ENCODE peak calls at places on chromosome 19, in ten cellular contexts. T is thoracic aorta, V is body of pancreas, L is uterus, B is breast epithelium, Y is heart left ventricle, O is left lung, J is adrenal gland, W is PC-3, M is astrocyte. X is an unnamed sample.

GRCh38 chr19:6056801-6057650 is 53.3 kb downstream of the RFX2 start:
- DNase-seq in T (peak; percentile 84), V (peak; percentile 50), L (peak; percentile 91), B (peak; percentile 90), Y (peak; percentile 70), O (peak; percentile 82), J (peak; percentile 74), W (peak; percentile 84), M (peak; percentile 93), X (peak; percentile 95)

GRCh38 chr19:13459351-13459750 is 46.9 kb downstream of the CACNA1A start:
- DNase-seq in T (no peak), V (no peak), L (no peak), B (no peak), Y (no peak), O (no peak), J (no peak), W (no peak), M (no peak), X (no peak)

GRCh38 chr19:15195381-15195964 is 5.3 kb downstream of the NOTCH3 start:
- DNase-seq in T (peak; percentile 59), V (peak; percentile 75), L (peak; percentile 53), B (peak; percentile 69), Y (peak; percentile 64), O (peak; percentile 78), J (no peak), W (peak; percentile 82), M (peak; percentile 42), X (peak; percentile 81)

GRCh38 chr19:48539503-48540096 is 12.4 kb upstream of the SULT2B1 start:
- DNase-seq in T (no peak), V (peak; percentile 35), L (no peak), B (no peak), Y (peak; percentile 16), O (no peak), J (no peak), W (peak; percentile 84), M (peak; percentile 51), X (peak; percentile 65)

GRCh38 chr19:38394488-38394887 is 6.0 kb downstream of the SPRED3 start:
- DNase-seq in T (no peak), V (no peak), L (no peak), B (no peak), Y (no peak), O (no peak), J (no peak), W (no peak), M (no peak), X (peak; percentile 59)

GRCh38 chr19:16381756-16382401 is 57.3 kb downstream of the KLF2 start:
- DNase-seq in T (peak; percentile 90), V (peak; percentile 62), L (peak; percentile 90), B (peak; percentile 39), Y (peak; percentile 90), O (no peak), J (no peak), W (no peak), M (no peak), X (peak; percentile 86)

GRCh38 chr19:6018786-6019185 is 40.8 kb upstream of the RANBP3 start:
- DNase-seq in T (no peak), V (no peak), L (no peak), B (no peak), Y (no peak), O (peak; percentile 27), J (no peak), W (no peak), M (no peak), X (peak; percentile 39)

GRCh38 chr19:33550741-33551140 is 29.1 kb upstream of the PEPD start:
- DNase-seq in T (no peak), V (no peak), L (no peak), B (no peak), Y (no peak), O (no peak), J (no peak), W (no peak), M (no peak), X (no peak)

GRCh38 chr19:35022460-35022859 is 7.8 kb upstream of the SCN1B start:
- DNase-seq in T (no peak), V (no peak), L (no peak), B (no peak), Y (no peak), O (no peak), J (no peak), W (no peak), M (no peak), X (no peak)

GRCh38 chr19:35021596-35021995 is 8.7 kb upstream of the SCN1B start:
- DNase-seq in T (no peak), V (no peak), L (no peak), B (no peak), Y (no peak), O (no peak), J (no peak), W (no peak), M (no peak), X (no peak)

GRCh38 chr19:35024095-35024494 is 6.2 kb upstream of the SCN1B start:
- DNase-seq in T (no peak), V (no peak), L (no peak), B (no peak), Y (no peak), O (no peak), J (no peak), W (no peak), M (no peak), X (no peak)

GRCh38 chr19:35021016-35021415 is 9.3 kb upstream of the SCN1B start:
- DNase-seq in T (no peak), V (no peak), L (no peak), B (no peak), Y (no peak), O (no peak), J (no peak), W (no peak), M (no peak), X (no peak)

GRCh38 chr19:35023428-35023827 is 6.8 kb upstream of the SCN1B start:
- DNase-seq in T (no peak), V (no peak), L (no peak), B (no peak), Y (no peak), O (no peak), J (no peak), W (no peak), M (no peak), X (no peak)
- H3K36me3 ChIP-seq in T (peaks cover 56% of the 10 kb centered on the region), V (peaks cover 14% of the 10 kb centered on the region), L (no peaks in the 10 kb centered on the region), B (peaks cover 14% of the 10 kb centered on the region), Y (peaks cover 84% of the 10 kb centered on the region), O (peaks cover 100% of the 10 kb centered on the region), J (peaks cover 91% of the 10 kb centered on the region), W (peaks cover 3% of the 10 kb centered on the region), M (peaks cover 2% of the 10 kb centered on the region), X (peaks cover 66% of the 10 kb centered on the region)

GRCh38 chr19:18831524-18832330 is at the start of gene UPF1:
- DNase-seq in T (peak; percentile 47), V (peak; percentile 95), L (peak; percentile 90), B (peak; percentile 83), Y (peak; percentile 95), O (peak; percentile 98), J (peak; percentile 94), W (peak; percentile 96), M (peak; percentile 79), X (peak; percentile 94)
- TF ChIP-seq CTCF in T (no peak), V (no peak), L (no peak), B (no peak), Y (no peak), O (no peak), J (no peak), W (no peak), M (no peak), X (no peak)

GRCh38 chr19:3204646-3205275 is 19.0 kb downstream of the NCLN start:
- DNase-seq in T (no peak), V (no peak), L (no peak), B (no peak), Y (no peak), O (no peak), J (no peak), W (no peak), M (no peak), X (no peak)

GRCh38 chr19:3206216-3206953 is 18.1 kb upstream of the CELF5 start:
- DNase-seq in T (no peak), V (no peak), L (no peak), B (no peak), Y (no peak), O (no peak), J (no peak), W (no peak), M (no peak), X (no peak)

GRCh38 chr19:3201911-3202310 is 16.2 kb downstream of the NCLN start:
- DNase-seq in T (no peak), V (no peak), L (no peak), B (no peak), Y (no peak), O (no peak), J (no peak), W (no peak), M (no peak), X (no peak)

GRCh38 chr19:3202346-3202745 is 16.6 kb downstream of the NCLN start:
- DNase-seq in T (no peak), V (no peak), L (no peak), B (no peak), Y (no peak), O (no peak), J (no peak), W (no peak), M (no peak), X (no peak)

DNA sequence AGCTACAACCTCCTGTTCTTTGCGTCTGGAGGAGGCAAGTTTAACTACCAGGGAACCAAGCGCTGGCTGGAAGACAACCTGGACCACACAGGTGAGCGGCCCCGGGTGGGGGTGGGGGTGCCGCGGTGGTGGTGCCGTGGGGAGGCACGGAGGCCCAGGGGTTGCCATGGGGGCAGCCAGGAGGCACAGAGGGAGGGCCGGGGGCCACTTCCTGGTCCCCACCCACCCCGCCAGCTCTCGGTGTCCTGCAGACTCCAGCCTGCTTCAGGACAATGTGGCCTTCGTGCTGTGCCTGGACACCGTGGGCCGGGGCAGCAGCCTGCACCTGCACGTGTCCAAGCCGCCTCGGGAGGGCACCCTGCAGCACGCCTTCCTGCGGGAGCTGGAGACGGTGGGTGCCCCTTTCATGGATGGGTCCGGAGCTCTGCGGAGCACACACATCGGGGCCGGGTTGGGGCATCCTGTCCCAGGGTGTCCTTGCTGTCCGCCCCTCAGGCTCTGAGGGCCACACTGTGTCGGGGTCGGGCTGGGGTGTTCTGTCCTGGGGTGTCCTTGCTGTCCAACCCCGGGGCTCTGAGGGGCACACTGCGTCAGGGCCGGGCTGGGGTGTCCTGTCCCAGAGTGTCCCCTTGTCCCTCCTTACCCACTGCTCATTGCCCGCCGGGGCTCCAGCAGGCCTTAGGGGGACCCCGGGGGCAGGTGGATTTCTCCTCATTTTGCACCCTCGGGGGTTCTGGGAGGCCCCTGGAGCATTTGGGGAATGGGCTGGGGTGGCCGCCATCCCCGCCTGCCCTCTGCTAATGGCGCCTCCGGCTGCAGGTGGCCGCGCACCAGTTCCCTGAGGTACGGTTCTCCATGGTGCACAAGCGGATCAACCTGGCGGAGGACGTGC is 18.3 kb downstream of the NCLN start:
- DNase-seq in T (no peak), V (no peak), L (no peak), B (no peak), Y (no peak), O (no peak), J (no peak), W (no peak), M (no peak), X (no peak)
- H3K36me3 ChIP-seq in T (peaks cover 31% of the 10 kb centered on the region), V (no peaks in the 10 kb centered on the region), L (no peaks in the 10 kb centered on the region), B (peaks cover 7% of the 10 kb centered on the region), Y (peaks cover 34% of the 10 kb centered on the region), O (peaks cover 98% of the 10 kb centered on the region), J (peaks cover 48% of the 10 kb centered on the region), W (no peaks in the 10 kb centered on the region), M (no peaks in the 10 kb centered on the region), X (peaks cover 4% of the 10 kb centered on the region)

GRCh38 chr19:18493440-18494266 is 28.2 kb downstream of the ELL start:
- DNase-seq in T (no peak), V (no peak), L (no peak), B (no peak), Y (no peak), O (no peak), J (no peak), W (no peak), M (no peak), X (no peak)

GRCh38 chr19:18494267-18494607 is 27.6 kb downstream of the ELL start:
- DNase-seq in T (no peak), V (no peak), L (no peak), B (no peak), Y (no peak), O (no peak), J (no peak), W (no peak), M (peak; percentile 56), X (no peak)

GRCh38 chr19:18496980-18497256 is 25.0 kb downstream of the ELL start:
- DNase-seq in T (no peak), V (no peak), L (no peak), B (no peak), Y (no peak), O (no peak), J (no peak), W (no peak), M (no peak), X (no peak)

GRCh38 chr19:18495204-18495911 is 26.5 kb downstream of the ELL start:
- DNase-seq in T (no peak), V (no peak), L (no peak), B (no peak), Y (no peak), O (no peak), J (no peak), W (no peak), M (no peak), X (no peak)

DNA sequence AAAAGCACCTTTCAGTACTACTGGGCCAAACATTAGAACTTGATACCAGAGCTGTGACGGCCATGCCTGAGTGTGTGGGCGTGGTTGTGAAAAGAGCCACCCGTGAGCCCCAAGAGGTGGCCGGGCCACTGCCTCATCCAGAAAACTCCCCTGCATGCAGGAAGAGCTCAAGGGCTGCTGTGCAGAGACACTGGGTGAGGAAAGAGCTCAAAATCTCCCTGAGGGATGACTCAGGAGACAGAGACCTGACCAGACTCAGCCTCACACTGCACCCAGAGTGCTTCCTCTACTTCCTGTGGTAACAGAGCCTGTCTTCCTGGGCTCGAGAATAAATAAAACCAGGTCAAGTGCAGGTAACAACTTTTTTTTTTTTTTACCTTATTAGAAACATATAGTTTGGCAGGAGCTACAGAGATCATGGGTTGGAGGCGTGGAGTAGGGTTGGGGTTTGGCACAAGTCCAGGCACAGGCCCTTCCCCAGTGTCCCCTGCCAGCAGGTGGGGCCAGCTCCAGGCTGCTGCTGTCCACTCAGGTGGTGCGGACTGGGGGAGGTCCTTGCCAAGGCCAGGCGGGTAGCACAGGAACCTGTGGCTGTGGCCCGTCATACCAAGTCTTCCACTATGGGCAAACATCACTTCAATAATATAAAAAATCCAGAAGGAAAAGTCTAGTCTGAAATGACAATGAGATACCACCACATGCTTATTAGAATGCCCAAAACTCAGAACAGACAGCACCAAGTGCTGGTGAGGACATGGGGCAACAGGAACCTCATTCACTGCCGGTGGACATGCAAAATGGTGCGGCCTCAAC is 25.5 kb downstream of the ELL start:
- DNase-seq in T (no peak), V (peak; percentile 93), L (no peak), B (no peak), Y (no peak), O (peak; percentile 79), J (no peak), W (peak; percentile 82), M (peak; percentile 44), X (no peak)
- TF ChIP-seq CTCF in T (no peak), V (peak; percentile 21), L (no peak), B (no peak), Y (no peak), O (no peak), J (no peak), W (peak; percentile 39), M (no peak), X (no peak)